ENCODE peak calls at places on chromosomes 3 and 15, in ten cellular contexts. One of them, this sample, is unnamed.

GRCh38 chr3:144018776-144019175 is 47.2 kb downstream of the DIPK2A start:
- DNase-seq in heart left ventricle: no peak
- DNase-seq in mucosa of descending colon: no peak
- DNase-seq in GM06990: no peak
- DNase-seq in thoracic aorta: no peak
- DNase-seq in pancreas: no peak
- DNase-seq in naive thymus-derived CD4-positive, alpha-beta T cell: no peak
- DNase-seq in colonic mucosa: no peak
- DNase-seq in fibroblast of mammary gland: peak; percentile 77
- DNase-seq in fibroblast of lung: peak; percentile 85
- DNase-seq in this sample: no peak

GRCh38 chr15:79283252-79284048 is 928 bp downstream of the ANKRD34C start:
- DNase-seq in heart left ventricle: peak; percentile 45
- DNase-seq in mucosa of descending colon: peak; percentile 23
- DNase-seq in GM06990: peak; percentile 18
- DNase-seq in thoracic aorta: no peak
- DNase-seq in pancreas: peak; percentile 82
- DNase-seq in naive thymus-derived CD4-positive, alpha-beta T cell: no peak
- DNase-seq in colonic mucosa: no peak
- DNase-seq in fibroblast of mammary gland: peak; percentile 24
- DNase-seq in fibroblast of lung: peak; percentile 19
- DNase-seq in this sample: no peak

GRCh38 chr15:101024111-101024695 is 105.0 kb downstream of the LRRK1 start:
- DNase-seq in heart left ventricle: peak; percentile 41
- DNase-seq in mucosa of descending colon: no peak
- DNase-seq in GM06990: no peak
- DNase-seq in thoracic aorta: no peak
- DNase-seq in pancreas: no peak
- DNase-seq in naive thymus-derived CD4-positive, alpha-beta T cell: no peak
- DNase-seq in colonic mucosa: peak; percentile 22
- DNase-seq in fibroblast of mammary gland: peak; percentile 71
- DNase-seq in fibroblast of lung: peak; percentile 94
- DNase-seq in this sample: no peak

GRCh38 chr15:58201536-58201935 is 63.4 kb downstream of the AQP9 start:
- DNase-seq in heart left ventricle: no peak
- DNase-seq in mucosa of descending colon: no peak
- DNase-seq in GM06990: no peak
- DNase-seq in thoracic aorta: no peak
- DNase-seq in pancreas: no peak
- DNase-seq in naive thymus-derived CD4-positive, alpha-beta T cell: no peak
- DNase-seq in colonic mucosa: no peak
- DNase-seq in fibroblast of mammary gland: peak; percentile 90
- DNase-seq in fibroblast of lung: peak; percentile 83
- DNase-seq in this sample: no peak

GRCh38 chr3:119301662-119302061 is 7.5 kb downstream of the ARHGAP31 start:
- DNase-seq in heart left ventricle: no peak
- DNase-seq in mucosa of descending colon: no peak
- DNase-seq in GM06990: no peak
- DNase-seq in thoracic aorta: no peak
- DNase-seq in pancreas: no peak
- DNase-seq in naive thymus-derived CD4-positive, alpha-beta T cell: no peak
- DNase-seq in colonic mucosa: no peak
- DNase-seq in fibroblast of mammary gland: no peak
- DNase-seq in fibroblast of lung: no peak
- DNase-seq in this sample: no peak

GRCh38 chr3:18237251-18238005 is 187.7 kb downstream of the SATB1 start:
- DNase-seq in heart left ventricle: no peak
- DNase-seq in mucosa of descending colon: no peak
- DNase-seq in GM06990: peak; percentile 22
- DNase-seq in thoracic aorta: no peak
- DNase-seq in pancreas: no peak
- DNase-seq in naive thymus-derived CD4-positive, alpha-beta T cell: no peak
- DNase-seq in colonic mucosa: no peak
- DNase-seq in fibroblast of mammary gland: peak; percentile 73
- DNase-seq in fibroblast of lung: peak; percentile 17
- DNase-seq in this sample: no peak

GRCh38 chr3:124516333-124516732 is 213.9 kb upstream of the UMPS start:
- DNase-seq in heart left ventricle: no peak
- DNase-seq in mucosa of descending colon: no peak
- DNase-seq in GM06990: no peak
- DNase-seq in thoracic aorta: no peak
- DNase-seq in pancreas: no peak
- DNase-seq in naive thymus-derived CD4-positive, alpha-beta T cell: no peak
- DNase-seq in colonic mucosa: no peak
- DNase-seq in fibroblast of mammary gland: no peak
- DNase-seq in fibroblast of lung: no peak
- DNase-seq in this sample: no peak

GRCh38 chr3:183897606-183898384 is 13.1 kb upstream of the PARL start:
- DNase-seq in heart left ventricle: no peak
- DNase-seq in mucosa of descending colon: no peak
- DNase-seq in GM06990: no peak
- DNase-seq in thoracic aorta: no peak
- DNase-seq in pancreas: no peak
- DNase-seq in naive thymus-derived CD4-positive, alpha-beta T cell: no peak
- DNase-seq in colonic mucosa: no peak
- DNase-seq in fibroblast of mammary gland: no peak
- DNase-seq in fibroblast of lung: no peak
- DNase-seq in this sample: no peak

GRCh38 chr3:172646439-172647015 is 64.3 kb downstream of the NCEH1 start:
- DNase-seq in heart left ventricle: no peak
- DNase-seq in mucosa of descending colon: peak; percentile 23
- DNase-seq in GM06990: no peak
- DNase-seq in thoracic aorta: no peak
- DNase-seq in pancreas: no peak
- DNase-seq in naive thymus-derived CD4-positive, alpha-beta T cell: no peak
- DNase-seq in colonic mucosa: no peak
- DNase-seq in fibroblast of mammary gland: peak; percentile 76
- DNase-seq in fibroblast of lung: peak; percentile 75
- DNase-seq in this sample: no peak

GRCh38 chr15:33612721-33613304 is 302.0 kb downstream of the RYR3 start:
- DNase-seq in heart left ventricle: no peak
- DNase-seq in mucosa of descending colon: no peak
- DNase-seq in GM06990: no peak
- DNase-seq in thoracic aorta: no peak
- DNase-seq in pancreas: no peak
- DNase-seq in naive thymus-derived CD4-positive, alpha-beta T cell: no peak
- DNase-seq in colonic mucosa: no peak
- DNase-seq in fibroblast of mammary gland: peak; percentile 37
- DNase-seq in fibroblast of lung: no peak
- DNase-seq in this sample: no peak

GRCh38 chr3:194718069-194718468 is 32.4 kb downstream of the FAM43A start:
- DNase-seq in heart left ventricle: no peak
- DNase-seq in mucosa of descending colon: no peak
- DNase-seq in GM06990: no peak
- DNase-seq in thoracic aorta: no peak
- DNase-seq in pancreas: no peak
- DNase-seq in naive thymus-derived CD4-positive, alpha-beta T cell: no peak
- DNase-seq in colonic mucosa: no peak
- DNase-seq in fibroblast of mammary gland: no peak
- DNase-seq in fibroblast of lung: no peak
- DNase-seq in this sample: no peak
- H3K4me3 ChIP-seq in heart left ventricle: no peak overlapping the region
- H3K4me3 ChIP-seq in mucosa of descending colon: no peak overlapping the region
- H3K4me3 ChIP-seq in GM06990: no peak overlapping the region
- H3K4me3 ChIP-seq in thoracic aorta: no peak overlapping the region
- H3K4me3 ChIP-seq in pancreas: no peak overlapping the region
- H3K4me3 ChIP-seq in naive thymus-derived CD4-positive, alpha-beta T cell: no peak overlapping the region
- H3K4me3 ChIP-seq in colonic mucosa: no peak overlapping the region
- H3K4me3 ChIP-seq in fibroblast of mammary gland: no peak overlapping the region
- H3K4me3 ChIP-seq in fibroblast of lung: no peak overlapping the region
- H3K4me3 ChIP-seq in this sample: no peak overlapping the region

GRCh38 chr3:181756645-181757044 is 44.9 kb downstream of the SOX2 start:
- DNase-seq in heart left ventricle: no peak
- DNase-seq in mucosa of descending colon: no peak
- DNase-seq in GM06990: no peak
- DNase-seq in thoracic aorta: no peak
- DNase-seq in pancreas: no peak
- DNase-seq in naive thymus-derived CD4-positive, alpha-beta T cell: no peak
- DNase-seq in colonic mucosa: no peak
- DNase-seq in fibroblast of mammary gland: no peak
- DNase-seq in fibroblast of lung: no peak
- DNase-seq in this sample: no peak
- H3K4me3 ChIP-seq in heart left ventricle: no peak overlapping the region
- H3K4me3 ChIP-seq in mucosa of descending colon: no peak overlapping the region
- H3K4me3 ChIP-seq in GM06990: no peak overlapping the region
- H3K4me3 ChIP-seq in thoracic aorta: no peak overlapping the region
- H3K4me3 ChIP-seq in pancreas: no peak overlapping the region
- H3K4me3 ChIP-seq in naive thymus-derived CD4-positive, alpha-beta T cell: no peak overlapping the region
- H3K4me3 ChIP-seq in colonic mucosa: no peak overlapping the region
- H3K4me3 ChIP-seq in fibroblast of mammary gland: no peak overlapping the region
- H3K4me3 ChIP-seq in fibroblast of lung: no peak overlapping the region
- H3K4me3 ChIP-seq in this sample: no peak overlapping the region

GRCh38 chr3:152380048-152380447 is 111.3 kb downstream of the MBNL1 start:
- DNase-seq in heart left ventricle: no peak
- DNase-seq in mucosa of descending colon: no peak
- DNase-seq in GM06990: no peak
- DNase-seq in thoracic aorta: no peak
- DNase-seq in pancreas: no peak
- DNase-seq in naive thymus-derived CD4-positive, alpha-beta T cell: no peak
- DNase-seq in colonic mucosa: no peak
- DNase-seq in fibroblast of mammary gland: no peak
- DNase-seq in fibroblast of lung: no peak
- DNase-seq in this sample: no peak
- H3K4me3 ChIP-seq in heart left ventricle: no peak overlapping the region
- H3K4me3 ChIP-seq in mucosa of descending colon: no peak overlapping the region
- H3K4me3 ChIP-seq in GM06990: no peak overlapping the region
- H3K4me3 ChIP-seq in thoracic aorta: peak overlapping the region; percentile 23
- H3K4me3 ChIP-seq in pancreas: no peak overlapping the region
- H3K4me3 ChIP-seq in naive thymus-derived CD4-positive, alpha-beta T cell: no peak overlapping the region
- H3K4me3 ChIP-seq in colonic mucosa: no peak overlapping the region
- H3K4me3 ChIP-seq in fibroblast of mammary gland: no peak overlapping the region
- H3K4me3 ChIP-seq in fibroblast of lung: no peak overlapping the region
- H3K4me3 ChIP-seq in this sample: no peak overlapping the region

GRCh38 chr3:141444586-141445285 is 42.1 kb upstream of the RASA2 start:
- DNase-seq in heart left ventricle: no peak
- DNase-seq in mucosa of descending colon: no peak
- DNase-seq in GM06990: no peak
- DNase-seq in thoracic aorta: no peak
- DNase-seq in pancreas: no peak
- DNase-seq in naive thymus-derived CD4-positive, alpha-beta T cell: no peak
- DNase-seq in colonic mucosa: no peak
- DNase-seq in fibroblast of mammary gland: no peak
- DNase-seq in fibroblast of lung: no peak
- DNase-seq in this sample: no peak
- H3K4me3 ChIP-seq in heart left ventricle: no peak overlapping the region
- H3K4me3 ChIP-seq in mucosa of descending colon: no peak overlapping the region
- H3K4me3 ChIP-seq in GM06990: no peak overlapping the region
- H3K4me3 ChIP-seq in thoracic aorta: no peak overlapping the region
- H3K4me3 ChIP-seq in pancreas: no peak overlapping the region
- H3K4me3 ChIP-seq in naive thymus-derived CD4-positive, alpha-beta T cell: no peak overlapping the region
- H3K4me3 ChIP-seq in colonic mucosa: no peak overlapping the region
- H3K4me3 ChIP-seq in fibroblast of mammary gland: no peak overlapping the region
- H3K4me3 ChIP-seq in fibroblast of lung: no peak overlapping the region
- H3K4me3 ChIP-seq in this sample: no peak overlapping the region

This sample was measured in breast epithelium.